ENCODE peak calls at places on chromosomes 7 and 10, in eight cellular contexts. U is GM12878, K is hepatocyte, L is heart right ventricle, V is astrocyte, I is colonic mucosa, P is cardiac muscle cell, G is A549. Z is an unnamed sample. For H3K4me1, the result is how much of the 10 kb centered on the place peaks cover.

GRCh38 chr10:79270471-79271246 is 76.6 kb upstream of the PPIF start:
- DNase-seq in U (no peak), K (no peak), L (no peak), V (no peak), I (no peak), P (no peak), G (no peak), Z (no peak)

GRCh38 chr7:4070214-4070613 is 611.9 kb upstream of the FOXK1 start:
- DNase-seq in U (no peak), K (no peak), L (no peak), V (no peak), I (no peak), P (no peak), G (no peak), Z (no peak)

GRCh38 chr10:43206391-43207235 is 60.3 kb downstream of the RASGEF1A start:
- DNase-seq in U (no peak), K (no peak), L (no peak), V (no peak), I (no peak), P (no peak), G (no peak), Z (peak)

GRCh38 chr10:84076540-84077195 is 62.6 kb upstream of the GHITM start:
- DNase-seq in U (no peak), K (peak), L (no peak), V (peak), I (no peak), P (no peak), G (no peak), Z (no peak)

GRCh38 chr10:123606006-123606405 is 60.1 kb upstream of the GPR26 start:
- DNase-seq in U (no peak), K (no peak), L (no peak), V (no peak), I (no peak), P (no peak), G (no peak), Z (no peak)

GRCh38 chr10:61120805-61121204 is 176.8 kb upstream of the RHOBTB1 start:
- DNase-seq in U (no peak), K (no peak), L (no peak), V (no peak), I (no peak), P (no peak), G (no peak), Z (no peak)

GRCh38 chr7:33705333-33705833 is 200.0 kb upstream of the BMPER start:
- DNase-seq in U (no peak), K (no peak), L (no peak), V (no peak), I (no peak), P (no peak), G (no peak), Z (no peak)

GRCh38 chr7:30136339-30136738 is 1.6 kb downstream of the MTURN start:
- DNase-seq in U (no peak), K (no peak), L (no peak), V (no peak), I (no peak), P (no peak), G (no peak), Z (no peak)

GRCh38 chr7:74003609-74004008 is 24.4 kb upstream of the ELN start:
- DNase-seq in U (no peak), K (no peak), L (no peak), V (no peak), I (no peak), P (no peak), G (no peak), Z (peak)

GRCh38 chr7:108226723-108227359 is 96.7 kb upstream of the LAMB4 start:
- DNase-seq in U (no peak), K (no peak), L (no peak), V (no peak), I (no peak), P (no peak), G (no peak), Z (no peak)

GRCh38 chr7:1662101-1662500 is 8.0 kb upstream of the ELFN1 start:
- DNase-seq in U (no peak), K (no peak), L (no peak), V (no peak), I (no peak), P (no peak), G (no peak), Z (no peak)

GRCh38 chr7:5086256-5086655 is 40.6 kb downstream of the RBAK start:
- DNase-seq in U (no peak), K (no peak), L (no peak), V (no peak), I (no peak), P (no peak), G (no peak), Z (no peak)

GRCh38 chr7:543790-544527 is 24.3 kb upstream of the PDGFA start:
- DNase-seq in U (no peak), K (no peak), L (no peak), V (no peak), I (no peak), P (no peak), G (no peak), Z (peak)

GRCh38 chr10:94092848-94093247 is 99.1 kb downstream of the PLCE1 start:
- DNase-seq in U (no peak), K (no peak), L (no peak), V (peak), I (no peak), P (no peak), G (no peak), Z (no peak)

GRCh38 chr7:100088621-100089457 is at the start of gene COPS6:
- DNase-seq in U (no peak), K (peak), L (peak), V (peak), I (peak), P (peak), G (peak), Z (peak)

GRCh38 chr10:120414946-120415345 is 42.1 kb upstream of the PLPP4 start:
- DNase-seq in U (no peak), K (no peak), L (no peak), V (no peak), I (no peak), P (no peak), G (no peak), Z (no peak)

GRCh38 chr10:2366532-2366931 is 629.2 kb upstream of the ADARB2 start:
- DNase-seq in U (no peak), K (no peak), L (no peak), V (no peak), I (no peak), P (no peak), G (no peak), Z (no peak)

GRCh38 chr10:33631991-33632390 is 297.5 kb upstream of the NRP1 start:
- DNase-seq in U (no peak), K (no peak), L (no peak), V (no peak), I (no peak), P (no peak), G (no peak), Z (no peak)

GRCh38 chr10:14185501-14186045 is 145.2 kb downstream of the FRMD4A start:
- DNase-seq in U (peak), K (no peak), L (no peak), V (peak), I (no peak), P (peak), G (no peak), Z (no peak)

GRCh38 chr7:13627455-13627854 is 362.0 kb downstream of the ETV1 start:
- DNase-seq in U (no peak), K (no peak), L (no peak), V (no peak), I (no peak), P (no peak), G (no peak), Z (no peak)

GRCh38 chr7:23230586-23231195 is 15.9 kb upstream of the GPNMB start:
- DNase-seq in U (no peak), K (no peak), L (no peak), V (no peak), I (no peak), P (no peak), G (no peak), Z (no peak)

GRCh38 chr7:151558575-151558974 is 38.9 kb upstream of the RHEB start:
- DNase-seq in U (no peak), K (no peak), L (no peak), V (peak), I (no peak), P (no peak), G (no peak), Z (no peak)

GRCh38 chr7:50268990-50269389 is 35.5 kb upstream of the IKZF1 start:
- DNase-seq in U (no peak), K (no peak), L (no peak), V (no peak), I (no peak), P (no peak), G (no peak), Z (no peak)

GRCh38 chr10:104711167-104711765 is 70.2 kb downstream of the SORCS3 start:
- DNase-seq in U (no peak), K (no peak), L (no peak), V (peak), I (no peak), P (peak), G (no peak), Z (no peak)

GRCh38 chr10:109895095-109895818 is 28.1 kb downstream of the XPNPEP1 start:
- DNase-seq in U (no peak), K (no peak), L (peak), V (peak), I (peak), P (peak), G (no peak), Z (peak)

GRCh38 chr7:50632561-50633413 is 67.6 kb upstream of the DDC start:
- DNase-seq in U (no peak), K (peak), L (no peak), V (peak), I (peak), P (peak), G (peak), Z (no peak)

GRCh38 chr10:65570143-65571010 is 1355.5 kb upstream of the LRRTM3 start:
- DNase-seq in U (no peak), K (peak), L (peak), V (peak), I (peak), P (peak), G (peak), Z (peak)

GRCh38 chr7:107118109-107118900 is 50.5 kb upstream of the HBP1 start:
- DNase-seq in U (no peak), K (no peak), L (no peak), V (peak), I (no peak), P (peak), G (no peak), Z (no peak)

GRCh38 chr7:30920584-30921539 is 9.2 kb downstream of the AQP1 start:
- DNase-seq in U (no peak), K (peak), L (peak), V (peak), I (no peak), P (peak), G (no peak), Z (peak)

GRCh38 chr10:71294091-71294561 is 24.9 kb upstream of the SLC29A3 start:
- DNase-seq in U (no peak), K (no peak), L (no peak), V (no peak), I (no peak), P (no peak), G (no peak), Z (peak)

GRCh38 chr7:107924841-107925490 is 34.0 kb downstream of the DLD start:
- DNase-seq in U (peak), K (no peak), L (no peak), V (no peak), I (no peak), P (no peak), G (no peak), Z (no peak)

GRCh38 chr7:15582773-15583172 is 21.0 kb upstream of the AGMO start:
- DNase-seq in U (no peak), K (no peak), L (no peak), V (no peak), I (no peak), P (no peak), G (no peak), Z (no peak)

GRCh38 chr10:44935201-44935960 is 24.2 kb upstream of the RASSF4 start:
- DNase-seq in U (no peak), K (peak), L (peak), V (peak), I (no peak), P (no peak), G (no peak), Z (peak)

GRCh38 chr7:96178581-96178980 is 143.3 kb downstream of the SLC25A13 start:
- DNase-seq in U (no peak), K (no peak), L (no peak), V (no peak), I (no peak), P (peak), G (no peak), Z (no peak)

GRCh38 chr7:70018700-70019099 is 420.4 kb downstream of the AUTS2 start:
- DNase-seq in U (no peak), K (no peak), L (no peak), V (no peak), I (no peak), P (no peak), G (no peak), Z (no peak)

GRCh38 chr10:51079331-51079730 is 5.0 kb downstream of the PRKG1 start:
- DNase-seq in U (no peak), K (no peak), L (no peak), V (no peak), I (no peak), P (peak), G (no peak), Z (no peak)

GRCh38 chr7:88289505-88290129 is 17.1 kb downstream of the STEAP4 start:
- DNase-seq in U (no peak), K (no peak), L (no peak), V (peak), I (no peak), P (no peak), G (no peak), Z (no peak)

DNA sequence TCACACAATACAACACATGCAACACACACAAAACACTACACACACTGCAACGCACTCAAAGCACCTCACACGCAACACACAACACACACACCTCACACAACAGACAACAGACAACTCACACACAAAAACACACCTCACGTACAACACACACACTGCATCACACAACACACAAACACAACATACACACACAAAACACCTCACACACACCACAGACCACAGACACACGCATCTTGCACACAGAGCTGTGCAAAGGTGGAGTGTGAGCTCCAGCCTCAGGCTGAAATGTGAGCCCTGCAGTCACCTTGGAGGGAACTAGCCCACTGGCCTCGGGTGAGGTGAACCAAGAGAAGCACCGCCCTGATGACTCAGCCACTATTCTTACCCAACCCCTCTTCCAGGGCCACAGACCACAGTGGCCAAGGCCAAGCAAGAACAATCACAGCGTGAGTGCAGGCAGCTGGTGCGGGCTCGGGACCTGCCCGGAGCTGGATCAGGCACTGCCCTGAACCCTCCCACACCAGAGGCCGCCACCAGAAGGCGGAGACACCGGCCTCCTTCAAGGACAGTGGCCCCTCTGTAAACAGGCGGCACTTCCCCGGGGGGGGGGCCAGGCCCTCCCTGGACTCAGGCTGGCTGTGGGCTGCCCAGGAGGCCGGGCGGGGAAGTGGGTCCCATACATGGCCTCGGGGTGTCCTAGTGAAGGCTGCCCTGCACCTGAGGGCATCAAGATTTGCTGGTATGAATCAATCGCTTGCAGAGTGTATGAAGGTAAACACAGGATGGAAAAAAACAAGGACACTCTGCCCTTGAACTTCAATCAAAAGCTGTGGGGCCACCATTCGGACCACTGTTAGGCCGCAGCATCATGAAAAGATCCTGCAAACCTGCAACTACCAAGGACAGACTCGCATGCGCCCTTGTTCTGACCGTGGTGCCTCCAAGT is 106.7 kb downstream of the TNS3 start:
- DNase-seq in U (peak), K (peak), L (peak), V (peak), I (peak), P (peak), G (peak), Z (peak)
- H3K4me1 ChIP-seq in U (under half), K (half or more), L (under half), V (under half), I (under half), P (under half), G (half or more), Z (under half)

GRCh38 chr10:24008164-24009066 is 200.5 kb upstream of the KIAA1217 start:
- DNase-seq in U (no peak), K (peak), L (no peak), V (peak), I (no peak), P (peak), G (no peak), Z (no peak)
- H3K4me3 ChIP-seq in U (no peak), K (no peak), L (no peak), V (peak), I (no peak), P (no peak), G (no peak), Z (peak)

DNA sequence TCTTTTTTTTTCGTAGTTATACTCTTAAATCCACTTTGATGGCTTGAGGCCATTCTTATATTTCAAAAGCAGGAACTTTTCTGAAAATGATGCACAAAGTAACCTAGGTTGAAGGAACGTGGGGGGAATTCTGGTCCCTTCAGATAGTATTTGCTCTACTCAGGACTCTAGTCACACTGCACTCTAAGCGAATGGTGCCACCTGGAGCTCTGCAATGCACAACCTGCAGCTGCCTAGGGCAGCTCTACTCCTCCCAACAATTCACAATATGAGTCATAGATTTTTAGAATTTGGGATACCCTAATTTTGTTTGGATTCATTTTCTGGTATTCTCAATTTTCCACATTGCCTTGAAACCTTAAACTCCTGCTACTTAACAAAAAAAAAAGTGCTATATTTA is 17.3 kb downstream of the SYPL1 start:
- DNase-seq in U (no peak), K (no peak), L (no peak), V (no peak), I (no peak), P (no peak), G (no peak), Z (no peak)
- H3K4me1 ChIP-seq in U (under half), K (under half), L (under half), V (under half), I (under half), P (under half), G (under half), Z (under half)

DNA sequence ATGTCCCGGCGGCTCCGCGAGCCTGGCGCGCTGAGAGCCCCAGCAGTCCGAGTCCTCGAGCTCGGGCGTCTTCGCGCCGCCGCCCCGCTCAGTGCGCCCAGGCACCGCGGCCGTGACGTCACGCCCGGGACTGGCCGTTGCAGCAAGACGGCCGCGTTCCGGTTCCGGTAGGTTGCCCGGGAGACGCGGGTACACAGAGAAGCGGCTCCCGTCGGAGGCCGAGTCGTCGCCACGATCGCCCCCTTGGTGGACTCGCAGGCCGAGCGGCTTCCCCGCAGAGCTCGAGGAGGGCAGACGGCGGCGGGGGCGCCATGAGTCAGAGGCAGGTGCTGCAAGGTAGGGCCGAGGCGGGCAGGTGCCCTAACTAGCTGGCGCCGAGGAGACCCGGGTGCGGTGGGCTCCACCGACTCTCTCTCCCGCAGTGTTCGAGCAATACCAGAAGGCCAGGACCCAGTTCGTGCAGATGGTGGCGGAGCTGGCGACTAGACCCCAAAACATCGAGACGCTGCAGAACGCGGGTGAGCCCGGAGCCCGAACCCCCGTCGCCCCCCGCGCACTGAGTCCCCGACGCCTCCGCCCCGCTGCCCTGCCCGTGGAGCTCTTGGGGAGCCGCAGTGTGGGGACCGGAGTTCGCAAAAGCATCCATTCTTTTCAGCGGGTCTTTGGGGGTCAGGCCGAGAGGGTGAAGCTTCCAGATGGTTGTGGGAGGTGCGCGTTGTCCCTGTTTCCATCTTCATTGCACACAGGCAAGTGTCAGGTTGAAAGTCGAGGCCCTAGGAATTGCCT is at the start of gene SPAG6:
- DNase-seq in U (no peak), K (peak), L (peak), V (no peak), I (peak), P (no peak), G (no peak), Z (peak)
- H3K4me3 ChIP-seq in U (peak), K (peak), L (peak), V (no peak), I (peak), P (peak), G (no peak), Z (no peak)

DNA sequence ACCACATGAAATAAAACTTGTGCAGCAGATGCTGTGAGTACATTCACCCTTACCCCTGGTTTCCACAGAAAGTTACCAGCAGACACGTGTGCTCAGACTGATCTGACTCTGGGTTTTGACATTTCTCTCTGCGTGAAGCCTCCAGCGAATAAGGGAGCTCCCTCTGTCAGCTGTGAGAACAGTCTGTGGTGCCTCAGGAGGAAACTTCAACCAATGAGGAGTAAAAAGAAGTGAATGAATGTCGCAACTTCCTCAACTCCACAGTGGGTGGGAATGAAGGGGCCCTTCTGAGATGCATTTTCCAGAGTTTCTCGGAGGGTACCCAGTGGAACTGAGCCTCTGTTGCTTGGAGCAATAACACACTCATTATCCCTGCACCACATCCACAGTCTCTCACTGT is 743.4 kb downstream of the TNS3 start:
- DNase-seq in U (no peak), K (no peak), L (no peak), V (no peak), I (no peak), P (no peak), G (no peak), Z (no peak)
- H3K4me1 ChIP-seq in U (under half), K (under half), L (under half), V (under half), I (under half), P (under half), G (under half), Z (under half)

GRCh38 chr7:129055861-129056464 is 1.1 kb upstream of the TNPO3 start:
- DNase-seq in U (no peak), K (no peak), L (no peak), V (no peak), I (no peak), P (no peak), G (no peak), Z (no peak)
- H3K4me3 ChIP-seq in U (peak), K (no peak), L (no peak), V (peak), I (no peak), P (no peak), G (peak), Z (no peak)

GRCh38 chr7:7209412-7210050 is 27.2 kb downstream of the C1GALT1 start:
- DNase-seq in U (no peak), K (no peak), L (no peak), V (no peak), I (no peak), P (no peak), G (no peak), Z (no peak)
- H3K4me1 ChIP-seq in U (under half), K (under half), L (under half), V (under half), I (under half), P (under half), G (under half), Z (under half)

GRCh38 chr7:47253650-47254080 is 328.2 kb downstream of the TNS3 start:
- DNase-seq in U (no peak), K (peak), L (peak), V (peak), I (peak), P (peak), G (peak), Z (peak)
- H3K4me3 ChIP-seq in U (no peak), K (peak), L (peak), V (peak), I (peak), P (peak), G (peak), Z (peak)

GRCh38 chr10:132688580-132689420 is 97.1 kb downstream of the NKX6-2 start:
- DNase-seq in U (no peak), K (no peak), L (no peak), V (no peak), I (no peak), P (no peak), G (no peak), Z (peak)
- H3K4me1 ChIP-seq in U (under half), K (under half), L (under half), V (under half), I (under half), P (under half), G (under half), Z (under half)